ENCODE peak calls at places on chromosomes 5 and 9, in seven cellular contexts. K is GM12865, L is lower lobe of right lung, I is H9, G is tibial artery, R is heart left ventricle, M is upper lobe of right lung. H is an unnamed sample.

GRCh38 chr9:89817186-89817960 is 212.6 kb downstream of the GADD45G start:
- DNase-seq in L (no peak), G (no peak), M (peak; percentile 52), K (no peak), R (no peak), I (no peak), H (no peak)

GRCh38 chr9:115921301-115921700 is 232.3 kb upstream of the PAPPA start:
- DNase-seq in G (no peak), M (no peak), K (no peak), I (no peak), L (no peak), R (no peak), H (no peak)

GRCh38 chr9:114371986-114372917 is 15.5 kb downstream of the AKNA start:
- DNase-seq in R (no peak), L (peak; percentile 69), M (peak; percentile 69), G (no peak), K (peak; percentile 60), I (no peak), H (peak; percentile 63)

GRCh38 chr9:112443200-112443599 is 43.4 kb upstream of the KIAA1958 start:
- DNase-seq in K (peak; percentile 38), L (no peak), G (no peak), M (no peak), I (no peak), R (no peak), H (no peak)

GRCh38 chr9:96050048-96050875 is 174.8 kb downstream of the ERCC6L2 start:
- DNase-seq in I (no peak), L (no peak), R (no peak), M (no peak), K (no peak), G (no peak), H (no peak)

GRCh38 chr9:114172981-114173833 is 17.9 kb downstream of the COL27A1 start:
- DNase-seq in M (no peak), R (peak; percentile 54), G (no peak), I (no peak), K (no peak), L (no peak), H (no peak)

GRCh38 chr9:128096614-128097013 is 28.6 kb downstream of the SLC25A25 start:
- DNase-seq in R (no peak), G (no peak), L (no peak), K (no peak), M (no peak), I (no peak), H (no peak)

GRCh38 chr5:157049605-157050004 is 9.3 kb downstream of the HAVCR1 start:
- DNase-seq in R (no peak), G (no peak), K (no peak), L (no peak), M (no peak), I (no peak), H (no peak)

GRCh38 chr9:132590318-132591182 is 8.1 kb downstream of the BARHL1 start:
- DNase-seq in I (no peak), R (no peak), G (no peak), K (no peak), L (no peak), M (no peak), H (peak; percentile 43)

GRCh38 chr9:98899399-98900056 is 44.2 kb upstream of the COL15A1 start:
- DNase-seq in G (no peak), I (no peak), L (no peak), K (peak; percentile 18), R (no peak), M (no peak), H (no peak)

GRCh38 chr9:34197756-34198711 is 19.2 kb downstream of the UBAP1 start:
- DNase-seq in L (no peak), G (no peak), K (peak; percentile 15), R (peak; percentile 28), I (peak; percentile 90), M (peak; percentile 51), H (no peak)

GRCh38 chr5:133618141-133618540 is 5.8 kb upstream of the FSTL4 start:
- DNase-seq in G (no peak), R (no peak), M (no peak), I (no peak), L (no peak), K (no peak), H (no peak)

GRCh38 chr5:181042036-181042435 is 2.0 kb downstream of the BTNL9 start:
- DNase-seq in I (no peak), L (no peak), M (no peak), G (no peak), K (no peak), R (no peak), H (no peak)

GRCh38 chr5:23208959-23209431 is 298.4 kb upstream of the PRDM9 start:
- DNase-seq in G (no peak), R (no peak), K (peak; percentile 34), L (no peak), M (no peak), I (peak; percentile 59), H (peak; percentile 56)

GRCh38 chr5:110354341-110354740 is 372.1 kb downstream of the TMEM232 start:
- DNase-seq in R (no peak), M (no peak), K (no peak), L (no peak), I (no peak), G (no peak), H (no peak)

GRCh38 chr5:126808619-126809018 is 31.7 kb downstream of the LMNB1 start:
- DNase-seq in I (no peak), K (peak; percentile 51), M (no peak), R (no peak), G (no peak), L (no peak), H (peak; percentile 38)
- TF ChIP-seq CTCF in I (peak; percentile 61), K (peak; percentile 35), M (peak; percentile 58), R (peak; percentile 38), G (peak; percentile 54), L (peak; percentile 47), H (peak; percentile 13)

GRCh38 chr9:120892748-120893584 is 16.0 kb upstream of the PHF19 start:
- DNase-seq in M (no peak), I (no peak), R (no peak), K (peak; percentile 92), L (no peak), G (no peak), H (peak; percentile 74)
- TF ChIP-seq CTCF in M (no peak), I (no peak), R (no peak), K (no peak), L (no peak), G (no peak), H (no peak)

DNA sequence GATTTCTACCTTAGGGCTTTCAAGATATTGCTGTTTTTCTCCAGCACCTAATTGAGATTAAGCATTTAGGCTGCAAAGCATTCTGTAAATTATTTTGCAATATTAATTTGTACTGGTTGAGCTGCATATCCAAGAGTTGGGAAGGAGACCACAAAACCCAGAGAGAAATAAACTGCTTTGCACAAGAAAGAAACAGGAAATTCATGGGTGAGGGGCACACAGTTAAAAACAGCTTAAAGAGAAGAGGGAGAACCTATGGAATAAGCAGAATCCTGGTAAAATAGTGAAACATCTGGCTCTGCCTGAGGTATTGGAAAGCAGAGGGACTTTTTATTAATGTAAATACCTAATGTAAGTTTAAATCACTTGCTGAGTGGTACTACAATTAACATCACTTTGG is 243.0 kb downstream of the TMEM167A start:
- DNase-seq in R (no peak), K (no peak), G (no peak), L (no peak), M (no peak), I (no peak), H (no peak)
- TF ChIP-seq CTCF in R (no peak), K (no peak), G (no peak), L (no peak), M (no peak), I (no peak), H (no peak)

GRCh38 chr5:60399507-60399906 is 300.5 kb downstream of the DEPDC1B start:
- DNase-seq in K (no peak), M (no peak), L (no peak), R (no peak), I (no peak), G (no peak), H (no peak)

GRCh38 chr5:60395712-60396329 is 304.1 kb downstream of the DEPDC1B start:
- DNase-seq in G (no peak), M (no peak), K (no peak), I (peak; percentile 52), L (no peak), R (no peak), H (no peak)
- TF ChIP-seq CTCF in G (no peak), M (no peak), K (no peak), I (peak; percentile 44), L (no peak), R (no peak), H (no peak)